ENCODE peak calls at places on chromosome 1, in ten cellular contexts. L, I, K, M, G, D, N, W, H and U are unnamed samples.

GRCh38 chr1:209198926-209199325 is 384.6 kb upstream of the CAMK1G start:
- DNase-seq in M (no peak), G (no peak), H (no peak), I (no peak), N (no peak), L (no peak), W (no peak), K (no peak), D (no peak), U (no peak)

GRCh38 chr1:92858564-92859399 is 26.9 kb downstream of the RPL5 start:
- DNase-seq in W (peak), M (peak), G (peak), N (peak), I (peak), K (peak), H (peak), L (peak), D (no peak), U (peak)

GRCh38 chr1:84019217-84019616 is 20.3 kb upstream of the TTLL7 start:
- DNase-seq in G (no peak), M (no peak), N (no peak), L (no peak), I (no peak), K (no peak), W (no peak), D (no peak), H (no peak), U (no peak)

GRCh38 chr1:175841613-175842234 is 98.3 kb upstream of the TNR start:
- DNase-seq in G (no peak), W (no peak), D (no peak), K (no peak), H (no peak), M (no peak), N (no peak), I (peak), L (no peak), U (no peak)

GRCh38 chr1:94765958-94766357 is 54.2 kb upstream of the SLC44A3 start:
- DNase-seq in M (no peak), I (no peak), L (no peak), D (no peak), K (no peak), H (no peak), G (no peak), N (no peak), W (no peak), U (no peak)

GRCh38 chr1:67342002-67342890 is 34.6 kb downstream of the IL12RB2 start:
- DNase-seq in M (no peak), L (no peak), W (peak), H (no peak), I (no peak), D (no peak), G (peak), K (no peak), N (no peak), U (no peak)

GRCh38 chr1:68276448-68276847 is 44.1 kb upstream of the WLS start:
- DNase-seq in M (no peak), G (no peak), I (no peak), L (no peak), W (no peak), D (no peak), H (no peak), N (no peak), K (no peak), U (no peak)

GRCh38 chr1:180580237-180580636 is 21.5 kb downstream of the OVAAL start:
- DNase-seq in G (no peak), I (no peak), M (no peak), D (no peak), K (peak), N (no peak), L (no peak), W (no peak), H (no peak), U (peak)

GRCh38 chr1:203189951-203190352 is 3.4 kb upstream of the CHI3L1 start:
- DNase-seq in D (no peak), H (peak), W (no peak), L (no peak), K (no peak), I (no peak), M (no peak), G (no peak), N (no peak), U (no peak)

GRCh38 chr1:30100186-30100862 is 623.1 kb downstream of the MATN1 start:
- DNase-seq in I (no peak), D (no peak), M (no peak), W (no peak), N (no peak), H (no peak), K (no peak), G (no peak), L (no peak), U (no peak)

GRCh38 chr1:24364975-24365678 is 46.0 kb downstream of the GRHL3 start:
- DNase-seq in I (no peak), K (peak), H (peak), L (no peak), M (peak), D (no peak), N (peak), G (peak), W (no peak), U (peak)

GRCh38 chr1:168032048-168032447 is 95.2 kb upstream of the MPC2 start:
- DNase-seq in D (no peak), M (no peak), N (no peak), I (no peak), H (no peak), W (no peak), L (no peak), K (no peak), G (peak), U (no peak)

GRCh38 chr1:206713070-206713469 is 28.4 kb downstream of the MAPKAPK2 start:
- DNase-seq in W (no peak), D (no peak), H (no peak), G (no peak), M (no peak), L (no peak), N (no peak), K (no peak), I (no peak), U (no peak)

GRCh38 chr1:120179420-120180348 is 3.4 kb upstream of the SEC22B start:
- DNase-seq in W (peak), I (no peak), N (no peak), M (no peak), H (peak), K (peak), L (no peak), D (peak), G (no peak), U (peak)